ENCODE peak calls at places on chromosome 19, in nine cellular contexts. S is NCI-H2107; N is stimulated activated CD4-positive, alpha-beta T cell treated with anti-CD3 and anti-CD28 coated beads, TNF-alpha, amount 100 ng/mL, for 1 hour; P is thyroid gland; Q is GM10248; I is skeletal muscle cell; G is LoVo; Y is Peyer's patch; K is glutamatergic neuron. V is an unnamed sample.

GRCh38 chr19:9128171-9128570 is 1.4 kb upstream of the OR7G3 start:
- DNase-seq in S (no peak), N (no peak), P (no peak), Q (no peak), I (peak; percentile 5), G (peak; percentile 24), Y (no peak), K (no peak), V (no peak)

GRCh38 chr19:11227201-11227886 is 12.1 kb upstream of the ANGPTL8 start:
- DNase-seq in S (no peak), N (no peak), P (no peak), Q (no peak), I (no peak), G (no peak), Y (no peak), K (no peak), V (no peak)

GRCh38 chr19:7191946-7192691 is 102.1 kb downstream of the INSR start:
- DNase-seq in S (no peak), N (no peak), P (no peak), Q (peak; percentile 52), I (no peak), G (no peak), Y (no peak), K (no peak), V (no peak)

GRCh38 chr19:2324220-2324948 is 4.0 kb downstream of the LSM7 start:
- DNase-seq in S (no peak), N (no peak), P (no peak), Q (no peak), I (no peak), G (no peak), Y (peak; percentile 80), K (peak; percentile 75), V (no peak)

GRCh38 chr19:44602071-44602470 is 11.3 kb upstream of the IGSF23 start:
- DNase-seq in S (no peak), N (no peak), P (no peak), Q (no peak), I (no peak), G (no peak), Y (peak; percentile 83), K (no peak), V (no peak)

GRCh38 chr19:51607077-51607476 is 23.1 kb downstream of the SIGLEC5 start:
- DNase-seq in S (no peak), N (no peak), P (no peak), Q (peak; percentile 88), I (no peak), G (no peak), Y (peak; percentile 88), K (no peak), V (no peak)

GRCh38 chr19:37227996-37228395 is 10.0 kb downstream of the ZNF383 start:
- DNase-seq in S (no peak), N (no peak), P (peak; percentile 68), Q (no peak), I (no peak), G (no peak), Y (no peak), K (peak; percentile 57), V (no peak)

GRCh38 chr19:38793186-38793585 is 4.2 kb downstream of the LGALS7B start:
- DNase-seq in S (no peak), N (no peak), P (no peak), Q (no peak), I (no peak), G (no peak), Y (no peak), K (no peak), V (peak; percentile 37)

GRCh38 chr19:45863840-45864628 is at the start of gene FOXA3:
- DNase-seq in S (no peak), N (no peak), P (peak; percentile 12), Q (peak; percentile 91), I (no peak), G (peak; percentile 39), Y (peak; percentile 78), K (peak; percentile 51), V (no peak)

GRCh38 chr19:28377077-28377476 is 835.9 kb downstream of the UQCRFS1 start:
- DNase-seq in S (no peak), N (no peak), P (no peak), Q (no peak), I (no peak), G (no peak), Y (no peak), K (no peak), V (no peak)

GRCh38 chr19:57465680-57466381 is 8.9 kb upstream of the VN1R1 start:
- DNase-seq in S (no peak), N (no peak), P (no peak), Q (peak; percentile 28), I (no peak), G (peak; percentile 8), Y (no peak), K (peak; percentile 15), V (no peak)

GRCh38 chr19:4815426-4816387 is 15.8 kb downstream of the TICAM1 start:
- DNase-seq in S (peak; percentile 69), N (peak; percentile 43), P (peak; percentile 84), Q (peak; percentile 88), I (peak; percentile 78), G (peak; percentile 91), Y (peak; percentile 94), K (peak; percentile 85), V (peak; percentile 81)

GRCh38 chr19:47730910-47731309 is 14.4 kb upstream of the NOP53 start:
- DNase-seq in S (no peak), N (no peak), P (no peak), Q (no peak), I (no peak), G (no peak), Y (no peak), K (no peak), V (no peak)

GRCh38 chr19:53898680-53899341 is 10.3 kb upstream of the CACNG7 start:
- DNase-seq in S (no peak), N (no peak), P (no peak), Q (no peak), I (no peak), G (no peak), Y (no peak), K (peak; percentile 69), V (no peak)

GRCh38 chr19:36049080-36049698 is 4.9 kb downstream of the THAP8 start:
- DNase-seq in S (no peak), N (no peak), P (no peak), Q (no peak), I (no peak), G (no peak), Y (no peak), K (no peak), V (no peak)

GRCh38 chr19:11541238-11541637 is 2.6 kb downstream of the CNN1 start:
- DNase-seq in S (no peak), N (no peak), P (no peak), Q (peak; percentile 34), I (no peak), G (no peak), Y (no peak), K (no peak), V (no peak)

GRCh38 chr19:28426902-28427232 is 786.1 kb downstream of the UQCRFS1 start:
- DNase-seq in S (no peak), N (no peak), P (no peak), Q (no peak), I (peak; percentile 32), G (no peak), Y (no peak), K (no peak), V (no peak)

GRCh38 chr19:45973564-45974338 is at the start of gene NOVA2:
- DNase-seq in S (peak; percentile 60), N (no peak), P (peak; percentile 25), Q (peak; percentile 74), I (no peak), G (no peak), Y (peak; percentile 62), K (peak; percentile 99), V (peak; percentile 17)

V was measured in fibroblast of the conjunctiva.